ENCODE peak calls at places on chromosomes 16 and 17, in eight cellular contexts. C, N, A, W, K, U, T and L are unnamed samples.

GRCh38 chr17:73343168-73343634 is 31.4 kb upstream of the CDC42EP4 start:
- DNase-seq in C (peak), K (no peak), T (peak), N (no peak), A (no peak), U (no peak), W (no peak), L (no peak)

GRCh38 chr16:54538241-54538640 is 251.7 kb upstream of the IRX3 start:
- DNase-seq in A (no peak), N (no peak), T (no peak), U (no peak), K (no peak), W (no peak), C (no peak), L (no peak)

GRCh38 chr16:51084074-51084928 is 66.8 kb downstream of the SALL1 start:
- DNase-seq in C (no peak), A (no peak), T (no peak), U (peak), W (no peak), K (no peak), N (no peak), L (no peak)

GRCh38 chr16:53065436-53066165 is 10.8 kb downstream of the CHD9 start:
- DNase-seq in C (no peak), N (no peak), U (no peak), W (no peak), K (no peak), A (no peak), T (no peak), L (no peak)

GRCh38 chr16:6484931-6485330 is 847.7 kb upstream of the RBFOX1 start:
- DNase-seq in C (no peak), N (no peak), U (no peak), W (no peak), K (no peak), A (no peak), T (no peak), L (no peak)

GRCh38 chr16:81784042-81784785 is 5.1 kb downstream of the PLCG2 start:
- DNase-seq in T (no peak), W (no peak), U (no peak), A (no peak), N (no peak), C (no peak), K (peak), L (no peak)

GRCh38 chr16:11405331-11406176 is 60.3 kb downstream of the RMI2 start:
- DNase-seq in N (peak), C (no peak), T (peak), A (peak), W (peak), U (no peak), K (peak), L (peak)

GRCh38 chr16:49700928-49701685 is 154.8 kb downstream of the ZNF423 start:
- DNase-seq in C (peak), K (no peak), A (no peak), N (no peak), U (no peak), W (no peak), T (no peak), L (no peak)

GRCh38 chr16:70417661-70418060 is 21.2 kb downstream of the ST3GAL2 start:
- DNase-seq in W (no peak), N (no peak), K (no peak), A (no peak), C (no peak), U (no peak), T (no peak), L (no peak)

GRCh38 chr17:73360961-73361761 is 49.4 kb upstream of the CDC42EP4 start:
- DNase-seq in T (peak), N (no peak), W (no peak), A (no peak), K (no peak), U (no peak), C (no peak), L (no peak)

GRCh38 chr17:57997085-57997809 is 9.2 kb upstream of the VEZF1 start:
- DNase-seq in A (no peak), W (no peak), T (no peak), N (no peak), U (no peak), C (no peak), K (no peak), L (no peak)

GRCh38 chr17:5254903-5255521 is 20.4 kb upstream of the SCIMP start:
- DNase-seq in A (no peak), U (no peak), N (no peak), K (no peak), T (no peak), W (no peak), C (no peak), L (no peak)

GRCh38 chr17:66255527-66255971 is 26.3 kb upstream of the APOH start:
- DNase-seq in W (no peak), K (no peak), A (no peak), T (no peak), C (peak), N (no peak), U (no peak), L (no peak)

GRCh38 chr17:3983945-3984484 is 19.8 kb upstream of the ATP2A3 start:
- DNase-seq in A (no peak), N (no peak), T (no peak), C (no peak), K (no peak), U (no peak), W (no peak), L (no peak)

GRCh38 chr17:56708220-56708567 is 114.7 kb downstream of the NOG start:
- DNase-seq in T (no peak), A (no peak), K (no peak), N (no peak), W (no peak), C (no peak), U (no peak), L (no peak)

GRCh38 chr16:2499454-2499853 is 14.3 kb upstream of the ATP6V0C start:
- DNase-seq in U (no peak), K (no peak), C (no peak), N (no peak), W (no peak), T (no peak), A (no peak), L (no peak)

GRCh38 chr17:8120520-8121443 is 2.5 kb upstream of the ALOXE3 start:
- DNase-seq in C (no peak), U (no peak), W (no peak), A (peak), K (peak), T (peak), N (no peak), L (peak)

GRCh38 chr16:86306811-86307517 is 203.4 kb upstream of the FOXF1 start:
- DNase-seq in A (no peak), U (no peak), C (no peak), W (no peak), T (no peak), N (no peak), K (no peak), L (no peak)